ENCODE peak calls at places on chromosomes 13 and 19, in nine cellular contexts. U is kidney glomerular epithelial cell; F is activated T-cell treated with anti-CD3 and anti-CD28 coated beads, Interleukin-2, amount 50 U/mL, for 72 hours; H is AG08395; D is H9; T is cardiac muscle cell; M is astrocyte of the hippocampus; Y is fibroblast of pulmonary artery; P is caudate nucleus. C is an unnamed sample.

GRCh38 chr13:110759710-110760109 is 46.2 kb downstream of the ING1 start:
- DNase-seq in U (no peak), F (no peak), H (no peak), D (no peak), T (no peak), M (no peak), Y (peak), P (no peak), C (no peak)

GRCh38 chr13:38213307-38213706 is 136.3 kb upstream of the UFM1 start:
- DNase-seq in U (no peak), F (no peak), H (no peak), D (no peak), T (no peak), M (no peak), Y (peak), P (no peak), C (no peak)

GRCh38 chr19:36488816-36489138 is 584 bp downstream of the ZNF566 start:
- DNase-seq in U (no peak), F (peak), H (peak), D (no peak), T (peak), M (no peak), Y (no peak), P (no peak), C (peak)

GRCh38 chr19:49133621-49134454 is 14.5 kb downstream of the PPFIA3 start:
- DNase-seq in U (no peak), F (peak), H (peak), D (peak), T (peak), M (peak), Y (peak), P (no peak), C (no peak)

GRCh38 chr19:16160943-16161560 is 12.3 kb downstream of the CIB3 start:
- DNase-seq in U (peak), F (peak), H (peak), D (no peak), T (no peak), M (peak), Y (peak), P (no peak), C (no peak)

GRCh38 chr19:30670011-30670329 is 297.8 kb downstream of the ZNF536 start:
- DNase-seq in U (no peak), F (no peak), H (no peak), D (no peak), T (no peak), M (no peak), Y (no peak), P (no peak), C (no peak)

GRCh38 chr13:110723598-110723997 is 10.1 kb downstream of the ING1 start:
- DNase-seq in U (no peak), F (no peak), H (no peak), D (no peak), T (no peak), M (peak), Y (no peak), P (no peak), C (no peak)

GRCh38 chr13:38824342-38824741 is 137.5 kb downstream of the FREM2 start:
- DNase-seq in U (no peak), F (peak), H (no peak), D (peak), T (no peak), M (no peak), Y (no peak), P (no peak), C (no peak)

GRCh38 chr19:23440791-23441190 is 45.5 kb upstream of the ZNF91 start:
- DNase-seq in U (no peak), F (peak), H (no peak), D (peak), T (no peak), M (no peak), Y (no peak), P (no peak), C (no peak)

GRCh38 chr19:42074513-42075363 is 1.2 kb upstream of the ZNF574 start:
- DNase-seq in U (peak), F (no peak), H (no peak), D (no peak), T (no peak), M (no peak), Y (no peak), P (no peak), C (peak)

GRCh38 chr13:72853000-72853399 is 71.1 kb downstream of the PIBF1 start:
- DNase-seq in U (no peak), F (no peak), H (no peak), D (no peak), T (no peak), M (no peak), Y (peak), P (no peak), C (no peak)

GRCh38 chr13:91036886-91037285 is 310.6 kb upstream of the MIR17HG start:
- DNase-seq in U (no peak), F (no peak), H (no peak), D (no peak), T (no peak), M (no peak), Y (no peak), P (no peak), C (no peak)